ENCODE peak calls at places on chromosomes 6 and 20, in ten cellular contexts. One of them, this sample, is unnamed.

GRCh38 chr6:33343953-33344611 is 26.5 kb upstream of the ZBTB22 start:
- DNase-seq in GM04504: no peak
- DNase-seq in activated T-helper 1 cell treated with Interleukin-2 at 50 U/mL for 16 hours: peak; percentile 41
- DNase-seq in Right ventricle myocardium superior: no peak
- DNase-seq in fibroblast of the conjunctiva: no peak
- DNase-seq in esophagus muscularis mucosa: no peak
- DNase-seq in occipital lobe: no peak
- DNase-seq in left lung: no peak
- DNase-seq in head of caudate nucleus: no peak
- DNase-seq in mucosa of descending colon: peak; percentile 30
- DNase-seq in this sample: no peak

GRCh38 chr6:157514659-157515496 is 133.9 kb downstream of the ZDHHC14 start:
- DNase-seq in GM04504: peak; percentile 58
- DNase-seq in activated T-helper 1 cell treated with Interleukin-2 at 50 U/mL for 16 hours: no peak
- DNase-seq in Right ventricle myocardium superior: no peak
- DNase-seq in fibroblast of the conjunctiva: no peak
- DNase-seq in esophagus muscularis mucosa: no peak
- DNase-seq in occipital lobe: no peak
- DNase-seq in left lung: no peak
- DNase-seq in head of caudate nucleus: no peak
- DNase-seq in mucosa of descending colon: no peak
- DNase-seq in this sample: no peak

GRCh38 chr6:111175135-111175534 is 87.8 kb downstream of the SLC16A10 start:
- DNase-seq in GM04504: no peak
- DNase-seq in activated T-helper 1 cell treated with Interleukin-2 at 50 U/mL for 16 hours: no peak
- DNase-seq in Right ventricle myocardium superior: no peak
- DNase-seq in fibroblast of the conjunctiva: peak; percentile 10
- DNase-seq in esophagus muscularis mucosa: no peak
- DNase-seq in occipital lobe: no peak
- DNase-seq in left lung: no peak
- DNase-seq in head of caudate nucleus: no peak
- DNase-seq in mucosa of descending colon: no peak
- DNase-seq in this sample: no peak

GRCh38 chr6:150417899-150418824 is 49.4 kb downstream of the IYD start:
- DNase-seq in GM04504: peak; percentile 73
- DNase-seq in activated T-helper 1 cell treated with Interleukin-2 at 50 U/mL for 16 hours: no peak
- DNase-seq in Right ventricle myocardium superior: no peak
- DNase-seq in fibroblast of the conjunctiva: peak; percentile 88
- DNase-seq in esophagus muscularis mucosa: no peak
- DNase-seq in occipital lobe: no peak
- DNase-seq in left lung: no peak
- DNase-seq in head of caudate nucleus: peak; percentile 51
- DNase-seq in mucosa of descending colon: peak; percentile 65
- DNase-seq in this sample: no peak

GRCh38 chr6:169846286-169847056 is 95.0 kb downstream of the ERMARD start:
- DNase-seq in GM04504: no peak
- DNase-seq in activated T-helper 1 cell treated with Interleukin-2 at 50 U/mL for 16 hours: no peak
- DNase-seq in Right ventricle myocardium superior: peak; percentile 27
- DNase-seq in fibroblast of the conjunctiva: no peak
- DNase-seq in esophagus muscularis mucosa: no peak
- DNase-seq in occipital lobe: no peak
- DNase-seq in left lung: no peak
- DNase-seq in head of caudate nucleus: no peak
- DNase-seq in mucosa of descending colon: no peak
- DNase-seq in this sample: no peak

GRCh38 chr20:18705906-18706305 is 107.7 kb upstream of the SCP2D1 start:
- DNase-seq in GM04504: no peak
- DNase-seq in activated T-helper 1 cell treated with Interleukin-2 at 50 U/mL for 16 hours: no peak
- DNase-seq in Right ventricle myocardium superior: no peak
- DNase-seq in fibroblast of the conjunctiva: no peak
- DNase-seq in esophagus muscularis mucosa: no peak
- DNase-seq in occipital lobe: no peak
- DNase-seq in left lung: no peak
- DNase-seq in head of caudate nucleus: no peak
- DNase-seq in mucosa of descending colon: no peak
- DNase-seq in this sample: no peak

GRCh38 chr6:111861321-111861938 is 11.8 kb downstream of the FYN start:
- DNase-seq in GM04504: no peak
- DNase-seq in activated T-helper 1 cell treated with Interleukin-2 at 50 U/mL for 16 hours: no peak
- DNase-seq in Right ventricle myocardium superior: no peak
- DNase-seq in fibroblast of the conjunctiva: no peak
- DNase-seq in esophagus muscularis mucosa: no peak
- DNase-seq in occipital lobe: no peak
- DNase-seq in left lung: no peak
- DNase-seq in head of caudate nucleus: no peak
- DNase-seq in mucosa of descending colon: no peak
- DNase-seq in this sample: no peak

GRCh38 chr20:1816384-1817381 is 78.5 kb upstream of the SIRPA start:
- DNase-seq in GM04504: peak; percentile 91
- DNase-seq in activated T-helper 1 cell treated with Interleukin-2 at 50 U/mL for 16 hours: no peak
- DNase-seq in Right ventricle myocardium superior: no peak
- DNase-seq in fibroblast of the conjunctiva: no peak
- DNase-seq in esophagus muscularis mucosa: peak; percentile 90
- DNase-seq in occipital lobe: peak; percentile 57
- DNase-seq in left lung: peak; percentile 28
- DNase-seq in head of caudate nucleus: peak; percentile 57
- DNase-seq in mucosa of descending colon: no peak
- DNase-seq in this sample: no peak

GRCh38 chr6:18330548-18331066 is 56.5 kb upstream of the RNF144B start:
- DNase-seq in GM04504: no peak
- DNase-seq in activated T-helper 1 cell treated with Interleukin-2 at 50 U/mL for 16 hours: no peak
- DNase-seq in Right ventricle myocardium superior: no peak
- DNase-seq in fibroblast of the conjunctiva: no peak
- DNase-seq in esophagus muscularis mucosa: peak; percentile 80
- DNase-seq in occipital lobe: no peak
- DNase-seq in left lung: no peak
- DNase-seq in head of caudate nucleus: no peak
- DNase-seq in mucosa of descending colon: peak; percentile 6
- DNase-seq in this sample: no peak

GRCh38 chr6:167706313-167707109 is 120.2 kb upstream of the AFDN start:
- DNase-seq in GM04504: no peak
- DNase-seq in activated T-helper 1 cell treated with Interleukin-2 at 50 U/mL for 16 hours: peak; percentile 36
- DNase-seq in Right ventricle myocardium superior: no peak
- DNase-seq in fibroblast of the conjunctiva: no peak
- DNase-seq in esophagus muscularis mucosa: no peak
- DNase-seq in occipital lobe: no peak
- DNase-seq in left lung: peak; percentile 29
- DNase-seq in head of caudate nucleus: no peak
- DNase-seq in mucosa of descending colon: no peak
- DNase-seq in this sample: no peak

GRCh38 chr20:50695144-50695872 is 4.0 kb upstream of the RIPOR3 start:
- DNase-seq in GM04504: no peak
- DNase-seq in activated T-helper 1 cell treated with Interleukin-2 at 50 U/mL for 16 hours: no peak
- DNase-seq in Right ventricle myocardium superior: peak; percentile 64
- DNase-seq in fibroblast of the conjunctiva: no peak
- DNase-seq in esophagus muscularis mucosa: no peak
- DNase-seq in occipital lobe: no peak
- DNase-seq in left lung: no peak
- DNase-seq in head of caudate nucleus: no peak
- DNase-seq in mucosa of descending colon: no peak
- DNase-seq in this sample: no peak

GRCh38 chr20:23246682-23247664 is 103.6 kb upstream of the NXT1 start:
- DNase-seq in GM04504: no peak
- DNase-seq in activated T-helper 1 cell treated with Interleukin-2 at 50 U/mL for 16 hours: no peak
- DNase-seq in Right ventricle myocardium superior: peak; percentile 74
- DNase-seq in fibroblast of the conjunctiva: no peak
- DNase-seq in esophagus muscularis mucosa: no peak
- DNase-seq in occipital lobe: no peak
- DNase-seq in left lung: no peak
- DNase-seq in head of caudate nucleus: no peak
- DNase-seq in mucosa of descending colon: no peak
- DNase-seq in this sample: no peak

GRCh38 chr6:94658929-94659328 is 918.4 kb upstream of the MANEA start:
- DNase-seq in GM04504: no peak
- DNase-seq in activated T-helper 1 cell treated with Interleukin-2 at 50 U/mL for 16 hours: no peak
- DNase-seq in Right ventricle myocardium superior: no peak
- DNase-seq in fibroblast of the conjunctiva: no peak
- DNase-seq in esophagus muscularis mucosa: no peak
- DNase-seq in occipital lobe: no peak
- DNase-seq in left lung: no peak
- DNase-seq in head of caudate nucleus: no peak
- DNase-seq in mucosa of descending colon: no peak
- DNase-seq in this sample: no peak

GRCh38 chr20:41173791-41174341 is 36.5 kb downstream of the PLCG1 start:
- DNase-seq in GM04504: no peak
- DNase-seq in activated T-helper 1 cell treated with Interleukin-2 at 50 U/mL for 16 hours: no peak
- DNase-seq in Right ventricle myocardium superior: no peak
- DNase-seq in fibroblast of the conjunctiva: no peak
- DNase-seq in esophagus muscularis mucosa: no peak
- DNase-seq in occipital lobe: no peak
- DNase-seq in left lung: no peak
- DNase-seq in head of caudate nucleus: no peak
- DNase-seq in mucosa of descending colon: no peak
- DNase-seq in this sample: no peak

GRCh38 chr20:20744170-20744725 is 31.8 kb upstream of the RALGAPA2 start:
- DNase-seq in GM04504: no peak
- DNase-seq in activated T-helper 1 cell treated with Interleukin-2 at 50 U/mL for 16 hours: no peak
- DNase-seq in Right ventricle myocardium superior: no peak
- DNase-seq in fibroblast of the conjunctiva: no peak
- DNase-seq in esophagus muscularis mucosa: peak; percentile 87
- DNase-seq in occipital lobe: no peak
- DNase-seq in left lung: no peak
- DNase-seq in head of caudate nucleus: no peak
- DNase-seq in mucosa of descending colon: peak; percentile 40
- DNase-seq in this sample: no peak

GRCh38 chr6:106063448-106063850 is 22.7 kb upstream of the PRDM1 start:
- DNase-seq in GM04504: no peak
- DNase-seq in activated T-helper 1 cell treated with Interleukin-2 at 50 U/mL for 16 hours: no peak
- DNase-seq in Right ventricle myocardium superior: no peak
- DNase-seq in fibroblast of the conjunctiva: no peak
- DNase-seq in esophagus muscularis mucosa: no peak
- DNase-seq in occipital lobe: no peak
- DNase-seq in left lung: no peak
- DNase-seq in head of caudate nucleus: no peak
- DNase-seq in mucosa of descending colon: no peak
- DNase-seq in this sample: no peak

GRCh38 chr6:42726485-42727083 is 4.2 kb upstream of the PRPH2 start:
- DNase-seq in GM04504: peak; percentile 68
- DNase-seq in activated T-helper 1 cell treated with Interleukin-2 at 50 U/mL for 16 hours: peak; percentile 52
- DNase-seq in Right ventricle myocardium superior: peak; percentile 75
- DNase-seq in fibroblast of the conjunctiva: peak; percentile 90
- DNase-seq in esophagus muscularis mucosa: no peak
- DNase-seq in occipital lobe: peak; percentile 26
- DNase-seq in left lung: peak; percentile 83
- DNase-seq in head of caudate nucleus: peak; percentile 83
- DNase-seq in mucosa of descending colon: peak; percentile 86
- DNase-seq in this sample: peak; percentile 80

GRCh38 chr6:38035478-38035877 is 216.0 kb downstream of the ZFAND3 start:
- DNase-seq in GM04504: no peak
- DNase-seq in activated T-helper 1 cell treated with Interleukin-2 at 50 U/mL for 16 hours: no peak
- DNase-seq in Right ventricle myocardium superior: no peak
- DNase-seq in fibroblast of the conjunctiva: no peak
- DNase-seq in esophagus muscularis mucosa: no peak
- DNase-seq in occipital lobe: no peak
- DNase-seq in left lung: no peak
- DNase-seq in head of caudate nucleus: no peak
- DNase-seq in mucosa of descending colon: no peak
- DNase-seq in this sample: no peak

GRCh38 chr20:5221078-5221430 is 94.2 kb downstream of the CDS2 start:
- DNase-seq in GM04504: no peak
- DNase-seq in activated T-helper 1 cell treated with Interleukin-2 at 50 U/mL for 16 hours: no peak
- DNase-seq in Right ventricle myocardium superior: no peak
- DNase-seq in fibroblast of the conjunctiva: no peak
- DNase-seq in esophagus muscularis mucosa: no peak
- DNase-seq in occipital lobe: no peak
- DNase-seq in left lung: no peak
- DNase-seq in head of caudate nucleus: no peak
- DNase-seq in mucosa of descending colon: no peak
- DNase-seq in this sample: no peak

GRCh38 chr6:126182650-126183311 is 157.1 kb upstream of the CENPW start:
- DNase-seq in GM04504: no peak
- DNase-seq in activated T-helper 1 cell treated with Interleukin-2 at 50 U/mL for 16 hours: no peak
- DNase-seq in Right ventricle myocardium superior: no peak
- DNase-seq in fibroblast of the conjunctiva: no peak
- DNase-seq in esophagus muscularis mucosa: no peak
- DNase-seq in occipital lobe: no peak
- DNase-seq in left lung: no peak
- DNase-seq in head of caudate nucleus: peak; percentile 49
- DNase-seq in mucosa of descending colon: no peak
- DNase-seq in this sample: no peak

GRCh38 chr20:36206641-36207040 is 29.6 kb upstream of the AAR2 start:
- DNase-seq in GM04504: no peak
- DNase-seq in activated T-helper 1 cell treated with Interleukin-2 at 50 U/mL for 16 hours: no peak
- DNase-seq in Right ventricle myocardium superior: no peak
- DNase-seq in fibroblast of the conjunctiva: no peak
- DNase-seq in esophagus muscularis mucosa: no peak
- DNase-seq in occipital lobe: no peak
- DNase-seq in left lung: no peak
- DNase-seq in head of caudate nucleus: no peak
- DNase-seq in mucosa of descending colon: no peak
- DNase-seq in this sample: no peak

GRCh38 chr6:57267586-57268293 is 45.6 kb upstream of the RAB23 start:
- DNase-seq in GM04504: peak; percentile 94
- DNase-seq in activated T-helper 1 cell treated with Interleukin-2 at 50 U/mL for 16 hours: no peak
- DNase-seq in Right ventricle myocardium superior: no peak
- DNase-seq in fibroblast of the conjunctiva: peak; percentile 98
- DNase-seq in esophagus muscularis mucosa: no peak
- DNase-seq in occipital lobe: no peak
- DNase-seq in left lung: no peak
- DNase-seq in head of caudate nucleus: no peak
- DNase-seq in mucosa of descending colon: peak; percentile 78
- DNase-seq in this sample: peak; percentile 51

GRCh38 chr6:22570185-22570551 is 802 bp downstream of the HDGFL1 start:
- DNase-seq in GM04504: no peak
- DNase-seq in activated T-helper 1 cell treated with Interleukin-2 at 50 U/mL for 16 hours: no peak
- DNase-seq in Right ventricle myocardium superior: no peak
- DNase-seq in fibroblast of the conjunctiva: no peak
- DNase-seq in esophagus muscularis mucosa: no peak
- DNase-seq in occipital lobe: no peak
- DNase-seq in left lung: no peak
- DNase-seq in head of caudate nucleus: no peak
- DNase-seq in mucosa of descending colon: no peak
- DNase-seq in this sample: peak; percentile 31

GRCh38 chr6:150176152-150176551 is 33.3 kb downstream of the PPP1R14C start:
- DNase-seq in GM04504: no peak
- DNase-seq in activated T-helper 1 cell treated with Interleukin-2 at 50 U/mL for 16 hours: no peak
- DNase-seq in Right ventricle myocardium superior: peak; percentile 72
- DNase-seq in fibroblast of the conjunctiva: no peak
- DNase-seq in esophagus muscularis mucosa: no peak
- DNase-seq in occipital lobe: no peak
- DNase-seq in left lung: peak; percentile 44
- DNase-seq in head of caudate nucleus: no peak
- DNase-seq in mucosa of descending colon: peak; percentile 87
- DNase-seq in this sample: no peak

This sample was measured in lower lobe of right lung.